ENCODE peak calls at places on chromosome 14, in six cellular contexts. D is HepG2, O is K562, N is GM12878, G is SK-N-SH, Q is H1. X is an unnamed sample.

GRCh38 chr14:72518809-72519377 is 375.0 kb downstream of the DPF3 start:
- DNase-seq in N (peak; percentile 77), D (no peak), O (no peak), Q (no peak), G (no peak), X (no peak)

GRCh38 chr14:102849522-102850379 is 72.5 kb downstream of the TRAF3 start:
- DNase-seq in N (no peak), D (no peak), G (peak; percentile 73), O (peak; percentile 19), Q (no peak), X (no peak)

GRCh38 chr14:79018846-79019245 is 848.7 kb downstream of the NRXN3 start:
- DNase-seq in G (no peak), O (no peak), N (no peak), Q (no peak), D (no peak), X (no peak)

GRCh38 chr14:103091041-103091882 is 3.3 kb upstream of the EXOC3L4 start:
- DNase-seq in Q (no peak), O (peak; percentile 90), N (no peak), G (peak; percentile 94), D (no peak), X (peak; percentile 70)

GRCh38 chr14:69317780-69318179 is 57.8 kb downstream of the GALNT16 start:
- DNase-seq in Q (no peak), N (no peak), O (no peak), D (no peak), G (no peak), X (no peak)

GRCh38 chr14:45679852-45680251 is 426.9 kb upstream of the MIS18BP1 start:
- DNase-seq in N (no peak), G (no peak), O (no peak), D (no peak), Q (no peak), X (no peak)

GRCh38 chr14:77000340-77001235 is 27.9 kb downstream of the IRF2BPL start:
- DNase-seq in N (no peak), Q (no peak), O (no peak), G (peak; percentile 48), D (no peak), X (peak; percentile 35)

GRCh38 chr14:54658836-54659235 is 91.9 kb downstream of the SAMD4A start:
- DNase-seq in N (no peak), Q (no peak), D (no peak), O (no peak), G (no peak), X (no peak)

GRCh38 chr14:75341639-75342038 is 63.0 kb downstream of the FOS start:
- DNase-seq in G (no peak), N (no peak), D (no peak), O (no peak), Q (no peak), X (peak; percentile 62)

GRCh38 chr14:103846569-103847438 is 571 bp downstream of the PPP1R13B start:
- DNase-seq in N (no peak), G (peak; percentile 80), Q (no peak), D (no peak), O (no peak), X (peak; percentile 25)

GRCh38 chr14:94483729-94484275 is 7.8 kb upstream of the SERPINA9 start:
- DNase-seq in O (no peak), N (no peak), G (no peak), Q (no peak), D (no peak), X (no peak)

DNA sequence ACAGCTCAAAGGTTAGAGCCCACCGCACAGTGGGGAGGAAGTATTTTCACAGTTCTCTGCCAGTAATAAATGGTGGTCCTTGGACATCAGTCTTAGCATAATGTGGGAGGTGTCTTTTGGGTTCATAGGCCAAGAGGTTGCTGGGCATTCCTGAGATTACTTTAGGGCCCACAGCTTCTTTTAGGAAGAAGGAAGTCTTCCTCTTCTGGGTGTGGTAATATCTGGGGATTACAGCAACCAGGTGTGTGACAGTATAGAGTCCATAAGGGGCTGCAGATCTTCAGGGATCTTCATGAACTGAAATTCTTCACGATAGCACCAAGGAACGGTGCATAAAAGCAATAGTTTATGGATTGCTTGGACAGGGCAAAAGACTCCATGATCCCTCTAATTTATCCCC is 56.2 kb upstream of the PTGR2 start:
- DNase-seq in G (no peak), N (no peak), Q (no peak), O (no peak), D (no peak), X (no peak)
- TF ChIP-seq GABPA in G (no peak), N (no peak), Q (no peak), O (no peak), D (no peak), X (no peak)

GRCh38 chr14:99556134-99556791 is 47.7 kb downstream of the CCDC85C start:
- DNase-seq in N (no peak), Q (no peak), D (peak; percentile 37), O (no peak), G (no peak), X (no peak)
- H3K27ac ChIP-seq in N (no peak overlapping the region), Q (no peak overlapping the region), D (peak overlapping the region; percentile 85), O (no peak overlapping the region), G (no peak overlapping the region), X (no peak overlapping the region)

GRCh38 chr14:50812180-50812579 is 18.8 kb downstream of the NIN start:
- DNase-seq in Q (no peak), D (no peak), N (no peak), O (no peak), G (no peak), X (no peak)
- TF ChIP-seq GABPA in Q (no peak), D (no peak), N (no peak), O (no peak), G (no peak), X (no peak)

DNA sequence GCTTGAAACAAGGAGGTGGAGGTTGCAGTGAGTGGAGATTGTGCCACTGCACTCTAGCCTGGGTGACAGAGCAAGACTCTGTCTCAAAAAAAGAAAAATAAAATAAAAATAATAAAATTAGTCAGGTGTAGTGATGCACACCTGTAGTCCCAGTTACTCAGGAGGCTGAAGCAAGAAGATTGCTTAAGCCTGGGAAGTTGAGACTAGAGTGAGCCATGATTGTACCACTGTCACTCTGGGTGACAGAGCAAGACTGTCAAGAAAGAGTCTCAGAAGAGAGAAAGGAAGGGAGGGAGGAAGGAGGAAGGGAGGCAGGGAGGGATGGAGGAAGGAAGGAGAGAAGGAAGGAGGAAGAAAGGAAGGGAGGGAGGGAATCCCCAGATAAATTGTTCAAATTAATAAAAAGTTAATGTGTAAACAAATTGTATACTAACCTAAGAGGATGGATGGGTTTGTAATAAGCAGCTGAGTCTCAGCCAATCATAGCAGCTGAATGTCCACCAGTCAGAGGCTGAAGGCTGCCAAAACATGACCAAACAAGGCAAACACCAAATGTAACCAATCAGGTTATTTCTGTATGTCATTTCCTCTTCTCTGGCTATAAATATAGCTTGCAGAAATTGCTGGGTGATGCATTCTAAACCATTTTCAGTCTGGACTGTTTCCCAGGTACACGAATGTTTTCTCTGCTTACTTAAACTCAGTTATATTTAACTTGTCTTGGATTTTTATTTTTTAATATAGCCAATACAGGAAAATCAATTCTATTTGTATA is 6.1 kb upstream of the CDCA4 start:
- DNase-seq in G (no peak), Q (no peak), O (peak; percentile 37), D (no peak), N (no peak), X (no peak)
- H3K27ac ChIP-seq in G (peak overlapping the region; percentile 99), Q (no peak overlapping the region), O (no peak overlapping the region), D (no peak overlapping the region), N (peak overlapping the region; percentile 84), X (peak overlapping the region; percentile 1)

GRCh38 chr14:20346713-20347112 is 3.3 kb downstream of the PARP2 start:
- DNase-seq in N (no peak), Q (no peak), D (no peak), O (no peak), G (no peak), X (no peak)

GRCh38 chr14:20343092-20343854 is at the start of gene PARP2:
- DNase-seq in G (peak; percentile 94), N (peak; percentile 99), Q (peak; percentile 100), D (peak; percentile 100), O (peak; percentile 91), X (peak; percentile 98)

GRCh38 chr14:20345366-20345765 is 1.9 kb downstream of the PARP2 start:
- DNase-seq in N (no peak), O (no peak), Q (no peak), D (no peak), G (no peak), X (no peak)

GRCh38 chr14:20347747-20348146 is 4.3 kb downstream of the PARP2 start:
- DNase-seq in D (peak; percentile 85), N (no peak), O (no peak), G (no peak), Q (no peak), X (no peak)

DNA sequence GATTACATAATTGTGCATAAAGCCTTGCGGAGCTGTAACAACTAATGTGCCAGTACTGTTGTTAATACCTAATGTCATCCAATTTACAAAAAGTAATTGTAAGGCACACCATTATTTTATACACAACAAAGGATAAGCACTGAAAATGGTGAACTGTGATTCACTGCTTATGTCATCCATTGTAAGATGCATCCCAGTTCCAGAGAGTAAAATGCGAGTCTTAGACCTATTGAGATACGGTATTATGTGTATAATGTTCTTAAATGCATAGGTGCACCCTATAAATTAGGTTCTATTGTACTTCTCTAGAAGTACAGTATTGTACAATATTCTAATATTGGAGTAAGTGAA is 395 bp downstream of the PARP2 start:
- DNase-seq in O (no peak), D (no peak), Q (no peak), G (no peak), N (no peak), X (no peak)
- TF ChIP-seq GABPA in O (no peak), D (no peak), Q (no peak), G (no peak), N (no peak), X (no peak)